ENCODE peak calls at places on chromosomes 11 and 22, in eight cellular contexts. G is HCT116, T is A549, X is SK-N-SH, U is endothelial cell of umbilical vein, C is HepG2, I is H1, A is GM12878. N is an unnamed sample.

GRCh38 chr11:23765862-23766261 is 731.0 kb upstream of the LUZP2 start:
- DNase-seq in G (no peak), X (no peak), A (no peak), C (no peak), I (no peak), U (no peak), T (no peak), N (no peak)

GRCh38 chr11:68340784-68341556 is 28.6 kb downstream of the LRP5 start:
- DNase-seq in X (no peak), C (no peak), A (peak), T (peak), U (no peak), I (no peak), G (no peak), N (no peak)

GRCh38 chr11:63491614-63492372 is 826 bp upstream of the PLAAT5 start:
- DNase-seq in C (peak), G (no peak), I (no peak), T (no peak), U (no peak), X (no peak), A (no peak), N (peak)

GRCh38 chr11:19724765-19725164 is 12.1 kb downstream of the NAV2 start:
- DNase-seq in A (no peak), C (no peak), X (no peak), I (no peak), T (no peak), U (no peak), G (no peak), N (no peak)

GRCh38 chr22:29623553-29624169 is 20.2 kb downstream of the NF2 start:
- DNase-seq in I (no peak), T (no peak), G (no peak), C (no peak), X (no peak), U (peak), A (no peak), N (no peak)

GRCh38 chr11:122253541-122254317 is 137.7 kb upstream of the BLID start:
- DNase-seq in T (no peak), X (no peak), U (no peak), G (no peak), A (no peak), I (no peak), C (no peak), N (no peak)

GRCh38 chr22:29309332-29310064 is 3.0 kb downstream of the GAS2L1 start:
- DNase-seq in I (no peak), A (no peak), X (peak), C (no peak), T (no peak), U (peak), G (no peak), N (peak)

GRCh38 chr22:45696227-45696626 is 24.6 kb downstream of the ATXN10 start:
- DNase-seq in X (no peak), T (no peak), A (no peak), G (no peak), I (no peak), C (no peak), U (no peak), N (no peak)

GRCh38 chr11:123628936-123629683 is 25.3 kb downstream of the SCN3B start:
- DNase-seq in C (no peak), T (no peak), G (no peak), U (peak), A (no peak), I (no peak), X (peak), N (no peak)

GRCh38 chr11:86209806-86210657 is 34.5 kb upstream of the EED start:
- DNase-seq in G (no peak), T (no peak), I (no peak), C (peak), U (no peak), A (no peak), X (no peak), N (no peak)

GRCh38 chr11:86214710-86215109 is 29.8 kb upstream of the EED start:
- DNase-seq in U (no peak), G (no peak), A (peak), X (no peak), I (no peak), C (no peak), T (no peak), N (no peak)

GRCh38 chr11:86211619-86212018 is 32.9 kb upstream of the EED start:
- DNase-seq in C (no peak), A (peak), U (no peak), I (no peak), T (no peak), G (no peak), X (no peak), N (no peak)

GRCh38 chr11:86210898-86211297 is 33.7 kb upstream of the EED start:
- DNase-seq in X (no peak), I (no peak), C (no peak), U (no peak), A (no peak), T (no peak), G (no peak), N (no peak)

GRCh38 chr11:86212212-86212611 is 32.3 kb upstream of the EED start:
- DNase-seq in A (no peak), U (no peak), C (no peak), X (no peak), T (no peak), G (no peak), I (no peak), N (no peak)
- TF ChIP-seq MAX in A (no peak), U (no peak), C (no peak), X (no peak), T (no peak), G (no peak), I (no peak), N (no peak)

GRCh38 chr11:33552756-33553155 is 147.9 kb downstream of the C11orf91 start:
- DNase-seq in T (no peak), A (no peak), C (no peak), U (peak), X (no peak), G (no peak), I (no peak), N (no peak)
- H3K4me2 ChIP-seq in T (no peak), A (no peak), C (no peak), U (no peak), X (no peak), G (no peak), I (no peak), N (no peak)

GRCh38 chr11:118398797-118399564 is 2.4 kb upstream of the ATP5MG start:
- DNase-seq in T (no peak), I (no peak), A (no peak), C (no peak), U (no peak), X (no peak), G (no peak), N (no peak)
- TF ChIP-seq MAX in T (no peak), I (no peak), A (no peak), C (no peak), U (no peak), X (no peak), G (no peak), N (no peak)

GRCh38 chr11:70730411-70730810 is 332.1 kb downstream of the CTTN start:
- DNase-seq in U (no peak), T (no peak), I (no peak), A (no peak), C (no peak), G (no peak), X (no peak), N (no peak)
- H3K4me2 ChIP-seq in U (no peak), T (no peak), I (no peak), A (no peak), C (no peak), G (no peak), X (no peak), N (no peak)

GRCh38 chr11:8267280-8267679 is 3.6 kb upstream of the LMO1 start:
- DNase-seq in T (no peak), X (no peak), A (no peak), U (no peak), I (no peak), C (no peak), G (no peak), N (no peak)
- TF ChIP-seq MAX in T (no peak), X (no peak), A (no peak), U (no peak), I (no peak), C (no peak), G (no peak), N (no peak)

GRCh38 chr22:22773979-22774738 is 113.5 kb upstream of the IGLL5 start:
- DNase-seq in A (no peak), X (no peak), U (no peak), C (no peak), I (no peak), T (no peak), G (no peak), N (no peak)

GRCh38 chr22:22776121-22776520 is 111.5 kb upstream of the IGLL5 start:
- DNase-seq in X (no peak), G (no peak), A (no peak), U (no peak), T (no peak), C (no peak), I (no peak), N (no peak)

GRCh38 chr22:22784249-22785039 is 103.2 kb upstream of the IGLL5 start:
- DNase-seq in X (no peak), C (no peak), I (no peak), A (no peak), U (no peak), G (no peak), T (no peak), N (no peak)

GRCh38 chr22:22783505-22783904 is 104.1 kb upstream of the IGLL5 start:
- DNase-seq in X (no peak), A (no peak), G (no peak), T (no peak), I (no peak), U (no peak), C (no peak), N (no peak)

DNA sequence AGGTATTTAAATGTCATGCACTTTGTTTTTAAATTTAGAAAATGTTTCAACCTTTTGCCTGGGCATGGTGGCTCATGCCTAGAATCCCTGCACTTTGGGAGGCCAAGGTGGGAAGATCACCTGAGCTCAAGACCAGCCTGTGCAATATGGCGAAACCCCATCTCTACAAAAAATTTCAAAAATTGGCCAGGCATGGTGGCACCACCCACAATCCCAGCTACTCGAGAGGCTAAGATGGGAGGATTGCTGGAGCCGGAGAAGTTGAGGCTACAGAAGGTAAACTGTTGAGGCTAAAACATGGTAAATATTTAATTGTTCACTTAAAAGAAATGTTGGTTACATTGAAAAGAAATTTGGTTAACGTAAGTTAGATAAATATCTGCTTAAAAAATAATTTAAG is 108.4 kb upstream of the IGLL5 start:
- DNase-seq in T (no peak), I (no peak), G (no peak), C (no peak), A (no peak), U (no peak), X (no peak), N (no peak)
- H3K4me2 ChIP-seq in T (no peak), I (no peak), G (no peak), C (no peak), A (no peak), U (no peak), X (no peak), N (no peak)

GRCh38 chr11:43947815-43948214 is 5.4 kb downstream of the C11orf96 start:
- DNase-seq in C (no peak), U (no peak), X (peak), I (no peak), T (no peak), G (no peak), A (no peak), N (no peak)

GRCh38 chr11:43944761-43945311 is 2.4 kb downstream of the C11orf96 start:
- DNase-seq in C (peak), A (no peak), G (no peak), U (peak), I (peak), X (peak), T (peak), N (peak)

GRCh38 chr11:43943931-43944751 is 1.7 kb downstream of the C11orf96 start:
- DNase-seq in G (no peak), X (no peak), I (peak), T (peak), C (no peak), A (no peak), U (peak), N (peak)

GRCh38 chr11:43948341-43949185 is 6.1 kb downstream of the C11orf96 start:
- DNase-seq in A (no peak), G (no peak), C (no peak), U (no peak), T (no peak), I (no peak), X (no peak), N (no peak)

DNA sequence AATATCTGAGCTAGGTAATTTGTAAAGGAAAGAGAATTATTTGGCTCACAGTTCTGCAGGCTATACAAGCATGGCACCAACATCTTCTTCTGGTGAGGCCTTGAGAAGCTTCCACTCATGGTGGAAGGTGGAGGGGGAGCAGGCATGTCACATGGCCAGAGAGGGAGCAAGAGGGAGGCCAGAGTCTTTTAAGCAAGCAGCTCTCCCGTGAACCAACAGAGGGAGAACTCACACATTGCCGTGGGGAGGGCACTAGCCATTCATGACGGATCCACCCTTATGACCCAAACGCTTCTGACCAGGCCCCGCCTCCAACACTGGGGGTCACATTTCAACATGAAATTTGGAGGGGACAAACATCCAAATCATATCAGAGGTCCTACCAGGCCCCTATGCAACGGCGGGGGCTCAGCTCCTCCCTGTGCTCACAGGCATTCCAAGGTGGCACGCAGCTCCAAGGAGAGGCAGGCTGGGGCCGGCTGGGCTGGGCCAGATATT is 4.6 kb downstream of the C11orf96 start:
- DNase-seq in X (no peak), U (no peak), G (peak), T (no peak), I (no peak), A (no peak), C (peak), N (peak)
- TF ChIP-seq MAX in X (no peak), U (no peak), G (no peak), T (no peak), I (peak), A (no peak), C (no peak), N (peak)

DNA sequence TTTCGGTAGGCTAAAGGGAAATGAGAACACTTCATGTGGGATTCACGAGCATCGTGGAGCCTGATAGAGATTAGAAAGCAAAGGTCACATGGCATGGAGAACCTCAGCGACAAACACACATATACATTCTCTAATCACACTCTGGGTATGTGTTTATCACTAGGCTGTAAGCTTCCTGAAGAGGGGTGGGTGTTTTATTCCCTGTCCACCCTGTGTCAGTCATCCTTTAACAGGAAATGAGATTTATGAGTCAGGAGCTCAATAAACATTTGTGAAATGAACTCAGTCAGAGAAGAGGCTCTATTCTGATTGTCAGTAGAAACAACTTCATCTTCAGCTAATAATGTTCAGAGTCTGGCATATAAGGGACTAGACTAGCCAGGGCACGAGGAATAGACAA is 71.7 kb upstream of the EIF3M start:
- DNase-seq in T (no peak), U (peak), G (no peak), X (no peak), C (no peak), A (no peak), I (no peak), N (no peak)
- H3K4me2 ChIP-seq in T (peak), U (peak), G (no peak), X (no peak), C (no peak), A (no peak), I (no peak), N (no peak)

DNA sequence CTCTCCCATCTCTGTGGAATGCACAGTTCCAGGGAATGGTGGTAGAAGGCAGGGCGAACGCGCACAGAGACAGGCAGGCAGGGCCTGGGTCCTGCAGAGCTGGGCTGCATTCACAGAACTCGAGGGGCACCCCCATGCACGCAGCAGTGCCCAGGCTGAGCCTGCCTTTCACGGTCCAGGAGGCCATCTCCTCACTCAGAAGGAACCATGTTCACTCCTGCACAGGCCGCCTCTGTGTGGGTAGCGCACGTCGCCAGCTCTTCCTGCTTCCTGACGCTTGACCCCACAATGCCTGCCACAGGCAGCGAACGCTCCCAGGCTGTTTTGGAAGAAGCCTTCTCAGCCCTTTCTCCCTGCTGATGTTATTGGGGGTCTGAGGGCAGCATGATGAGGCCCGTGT is 98.8 kb upstream of the BID start:
- DNase-seq in T (no peak), X (no peak), C (no peak), I (no peak), U (no peak), A (no peak), G (no peak), N (no peak)
- TF ChIP-seq MAX in T (no peak), X (no peak), C (no peak), I (no peak), U (no peak), A (no peak), G (no peak), N (no peak)

DNA sequence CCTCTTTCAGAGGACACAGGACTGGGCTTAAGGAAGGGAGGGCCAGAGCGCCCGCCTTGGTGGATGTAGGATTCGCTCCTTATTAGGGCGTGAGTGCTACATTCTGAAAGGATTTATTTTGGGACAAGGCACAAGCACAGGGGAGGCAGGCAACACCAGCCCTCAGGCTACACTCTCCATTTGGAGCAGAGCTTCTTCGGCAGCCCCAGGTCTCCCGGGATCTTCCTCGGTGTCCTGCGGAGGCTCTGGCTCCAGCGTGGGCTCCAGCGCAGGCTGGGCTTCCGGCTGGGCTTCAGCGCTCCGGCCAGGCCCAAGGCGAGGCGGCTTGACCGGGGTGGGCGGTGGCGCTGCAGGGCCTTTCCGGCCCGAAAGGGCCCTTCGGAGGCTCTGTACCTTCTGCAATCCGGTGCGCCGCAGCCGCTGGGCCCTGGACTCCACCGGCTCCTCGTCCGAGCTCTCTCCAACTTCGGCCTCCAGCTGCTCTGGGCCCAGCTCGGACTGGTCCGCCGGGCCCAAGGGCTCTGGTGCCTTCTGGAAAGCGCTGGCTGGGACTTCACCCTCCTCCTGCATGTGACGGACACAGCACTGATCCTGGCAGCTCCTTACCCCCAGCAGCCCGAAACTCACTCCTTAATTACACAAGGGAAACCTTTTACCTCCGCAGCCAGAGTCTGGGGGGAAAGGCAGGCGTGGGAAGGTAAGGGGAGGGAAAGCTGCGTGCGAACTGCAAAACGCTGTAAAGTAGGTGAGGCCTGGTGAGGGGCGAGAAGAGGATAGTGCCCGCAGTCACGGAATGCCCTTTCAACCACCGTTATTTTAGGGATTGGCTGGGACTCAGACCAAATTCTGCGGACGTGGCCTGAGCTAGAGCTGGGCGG is 1.1 kb downstream of the CAVIN3 start:
- DNase-seq in X (peak), A (no peak), I (peak), U (peak), C (no peak), T (no peak), G (no peak), N (no peak)
- H3K4me2 ChIP-seq in X (peak), A (peak), I (peak), U (peak), C (no peak), T (peak), G (peak), N (no peak)